ENCODE peak calls at places on chromosome 9, in four cellular contexts. P, L, B and Z are unnamed samples.

GRCh38 chr9:131036529-131037335 is 27.8 kb downstream of the LAMC3 start:
- DNase-seq in L (no peak), P (no peak), B (no peak), Z (no peak)

GRCh38 chr9:34457266-34458012 is 931 bp downstream of the FAM219A start:
- DNase-seq in L (peak; percentile 69), P (peak; percentile 35), B (peak; percentile 81), Z (peak; percentile 83)

GRCh38 chr9:111064160-111064733 is 26.0 kb upstream of the LPAR1 start:
- DNase-seq in P (no peak), L (no peak), B (no peak), Z (no peak)

GRCh38 chr9:131178382-131178781 is 53.0 kb downstream of the NUP214 start:
- DNase-seq in B (peak; percentile 60), L (peak; percentile 49), P (no peak), Z (peak; percentile 29)

GRCh38 chr9:134669556-134669955 is 28.0 kb downstream of the COL5A1 start:
- DNase-seq in L (no peak), P (no peak), B (peak; percentile 6), Z (no peak)

GRCh38 chr9:120893917-120894316 is 16.9 kb upstream of the PHF19 start:
- DNase-seq in P (no peak), L (no peak), B (no peak), Z (no peak)

GRCh38 chr9:125660557-125660956 is 46.5 kb downstream of the MAPKAP1 start:
- DNase-seq in L (no peak), P (no peak), B (no peak), Z (no peak)

GRCh38 chr9:28073278-28073677 is 500.0 kb upstream of the C9orf72 start:
- DNase-seq in L (no peak), P (no peak), B (no peak), Z (no peak)

GRCh38 chr9:95035846-95036245 is 281.7 kb downstream of the FANCC start:
- DNase-seq in L (no peak), P (no peak), B (no peak), Z (no peak)

GRCh38 chr9:76181020-76181641 is 213.1 kb downstream of the RFK start:
- DNase-seq in L (no peak), B (no peak), P (no peak), Z (no peak)

GRCh38 chr9:104961701-104962359 is 33.9 kb upstream of the ABCA1 start:
- DNase-seq in P (no peak), L (no peak), B (no peak), Z (no peak)

GRCh38 chr9:26502311-26502710 is 390.3 kb downstream of the CAAP1 start:
- DNase-seq in L (no peak), B (no peak), P (no peak), Z (no peak)

GRCh38 chr9:122051401-122052346 is 41.4 kb downstream of the TTLL11 start:
- DNase-seq in P (no peak), B (no peak), L (no peak), Z (no peak)

GRCh38 chr9:113589890-113590289 is 126.4 kb downstream of the RGS3 start:
- DNase-seq in L (no peak), B (no peak), P (no peak), Z (no peak)

GRCh38 chr9:99823392-99824377 is 2.0 kb downstream of the NR4A3 start:
- DNase-seq in L (peak; percentile 34), P (no peak), B (peak; percentile 48), Z (peak; percentile 18)

GRCh38 chr9:98994226-98995058 is 50.7 kb downstream of the COL15A1 start:
- DNase-seq in L (no peak), P (no peak), B (no peak), Z (no peak)

GRCh38 chr9:110266786-110267185 is 10.5 kb upstream of the TXN start:
- DNase-seq in B (no peak), P (no peak), L (no peak), Z (no peak)

GRCh38 chr9:130921483-130921806 is 17.6 kb downstream of the FIBCD1 start:
- DNase-seq in P (no peak), L (peak; percentile 38), B (no peak), Z (no peak)

GRCh38 chr9:108761530-108762347 is 94.0 kb downstream of the ACTL7B start:
- DNase-seq in L (no peak), P (no peak), B (peak; percentile 26), Z (peak; percentile 67)

GRCh38 chr9:33202552-33203300 is 35.6 kb upstream of the B4GALT1 start:
- DNase-seq in L (no peak), B (no peak), P (peak; percentile 40), Z (no peak)

GRCh38 chr9:108396193-108396592 is 459.6 kb downstream of the ACTL7B start:
- DNase-seq in P (no peak), L (no peak), B (no peak), Z (no peak)

GRCh38 chr9:105021917-105022316 is 94.0 kb upstream of the ABCA1 start:
- DNase-seq in L (no peak), B (no peak), P (no peak), Z (no peak)

GRCh38 chr9:115992834-115993233 is 160.8 kb upstream of the PAPPA start:
- DNase-seq in L (no peak), B (no peak), P (no peak), Z (no peak)

GRCh38 chr9:2016411-2017208 is 1.5 kb downstream of the SMARCA2 start:
- DNase-seq in B (peak; percentile 88), L (peak; percentile 77), P (peak; percentile 51), Z (peak; percentile 84)

GRCh38 chr9:81771606-81772005 is 82.3 kb upstream of the TLE1 start:
- DNase-seq in P (no peak), B (no peak), L (no peak), Z (no peak)

GRCh38 chr9:111842313-111842712 is 47.6 kb upstream of the SHOC1 start:
- DNase-seq in L (no peak), B (no peak), P (no peak), Z (no peak)

GRCh38 chr9:128902351-128903078 is 18.3 kb upstream of the PHYHD1 start:
- DNase-seq in L (no peak), P (peak; percentile 48), B (no peak), Z (no peak)

GRCh38 chr9:127116946-127117345 is 5.5 kb downstream of the ANGPTL2 start:
- DNase-seq in B (no peak), L (no peak), P (no peak), Z (no peak)

GRCh38 chr9:22469928-22470544 is 23.4 kb downstream of the DMRTA1 start:
- DNase-seq in P (no peak), L (no peak), B (no peak), Z (no peak)

GRCh38 chr9:87381050-87381711 is 116.5 kb upstream of the DAPK1 start:
- DNase-seq in L (no peak), P (no peak), B (no peak), Z (no peak)

DNA sequence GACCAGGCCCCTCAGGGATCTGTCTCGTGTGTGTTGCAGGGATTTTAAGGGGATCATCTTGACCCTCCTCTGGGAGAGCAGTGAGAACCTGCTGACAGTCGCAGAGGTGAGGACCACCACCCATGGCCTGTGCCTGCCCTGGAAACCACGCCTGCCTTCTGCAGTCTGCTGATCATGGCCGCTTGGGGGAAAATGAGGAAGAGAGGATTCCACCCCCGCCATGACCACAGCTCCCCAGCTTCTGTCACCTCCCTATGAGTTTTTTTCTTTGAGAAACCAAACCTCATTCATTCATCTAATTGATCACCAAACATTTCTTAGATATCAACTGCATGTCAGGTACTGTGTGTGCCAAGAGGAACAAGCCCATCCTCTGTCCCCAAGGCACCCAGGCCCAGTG is 46.3 kb upstream of the TDRD7 start:
- DNase-seq in L (no peak), P (no peak), B (no peak), Z (no peak)
- TF ChIP-seq CTCF in L (no peak), P (no peak), B (no peak), Z (no peak)

GRCh38 chr9:138076650-138077009 is 199.0 kb downstream of the CACNA1B start:
- DNase-seq in B (no peak), L (no peak), P (no peak), Z (no peak)

GRCh38 chr9:138074516-138074915 is 196.9 kb downstream of the CACNA1B start:
- DNase-seq in L (no peak), P (no peak), B (peak; percentile 8), Z (no peak)

GRCh38 chr9:138075961-138076649 is 198.5 kb downstream of the CACNA1B start:
- DNase-seq in L (no peak), P (no peak), B (peak; percentile 7), Z (no peak)

GRCh38 chr9:138077126-138077525 is 199.5 kb downstream of the CACNA1B start:
- DNase-seq in P (no peak), L (no peak), B (peak; percentile 7), Z (no peak)

DNA sequence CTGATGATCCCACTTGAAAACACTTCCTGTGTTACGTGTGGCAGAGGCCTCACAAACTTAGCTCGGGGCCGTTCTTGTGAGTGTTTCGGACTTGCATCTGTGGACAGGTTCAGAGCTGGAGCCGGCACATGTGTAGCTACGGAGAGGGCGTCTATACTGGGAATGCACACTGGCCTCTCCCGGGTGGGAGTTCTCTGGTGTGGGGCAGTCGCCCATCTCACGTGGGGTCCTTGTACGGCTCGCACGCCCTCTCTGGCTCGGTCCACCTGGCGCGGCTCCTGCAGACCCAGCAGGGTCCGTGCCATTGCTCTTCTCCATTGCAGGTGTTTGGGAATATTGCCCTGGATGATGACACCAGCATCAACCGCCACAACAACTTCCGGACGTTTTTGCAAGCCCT is 197.9 kb downstream of the CACNA1B start:
- DNase-seq in P (no peak), B (peak; percentile 8), L (no peak), Z (peak; percentile 37)
- H3K27me3 ChIP-seq in P (no peaks in the 10 kb centered on the region), B (no peaks in the 10 kb centered on the region), L (no peaks in the 10 kb centered on the region), Z (no peaks in the 10 kb centered on the region)

GRCh38 chr9:93814561-93814960 is 140.6 kb downstream of the BARX1 start:
- DNase-seq in L (no peak), P (no peak), B (no peak), Z (no peak)

GRCh38 chr9:93813687-93814560 is 141.2 kb downstream of the BARX1 start:
- DNase-seq in B (no peak), P (no peak), L (no peak), Z (no peak)

GRCh38 chr9:93812410-93812668 is 142.8 kb downstream of the BARX1 start:
- DNase-seq in B (no peak), L (no peak), P (no peak), Z (no peak)

GRCh38 chr9:93815135-93815534 is 140.0 kb downstream of the BARX1 start:
- DNase-seq in P (no peak), B (no peak), L (no peak), Z (no peak)

GRCh38 chr9:93813221-93813620 is 141.9 kb downstream of the BARX1 start:
- DNase-seq in P (no peak), L (no peak), B (no peak), Z (no peak)
- TF ChIP-seq CTCF in P (no peak), L (no peak), B (no peak), Z (no peak)

DNA sequence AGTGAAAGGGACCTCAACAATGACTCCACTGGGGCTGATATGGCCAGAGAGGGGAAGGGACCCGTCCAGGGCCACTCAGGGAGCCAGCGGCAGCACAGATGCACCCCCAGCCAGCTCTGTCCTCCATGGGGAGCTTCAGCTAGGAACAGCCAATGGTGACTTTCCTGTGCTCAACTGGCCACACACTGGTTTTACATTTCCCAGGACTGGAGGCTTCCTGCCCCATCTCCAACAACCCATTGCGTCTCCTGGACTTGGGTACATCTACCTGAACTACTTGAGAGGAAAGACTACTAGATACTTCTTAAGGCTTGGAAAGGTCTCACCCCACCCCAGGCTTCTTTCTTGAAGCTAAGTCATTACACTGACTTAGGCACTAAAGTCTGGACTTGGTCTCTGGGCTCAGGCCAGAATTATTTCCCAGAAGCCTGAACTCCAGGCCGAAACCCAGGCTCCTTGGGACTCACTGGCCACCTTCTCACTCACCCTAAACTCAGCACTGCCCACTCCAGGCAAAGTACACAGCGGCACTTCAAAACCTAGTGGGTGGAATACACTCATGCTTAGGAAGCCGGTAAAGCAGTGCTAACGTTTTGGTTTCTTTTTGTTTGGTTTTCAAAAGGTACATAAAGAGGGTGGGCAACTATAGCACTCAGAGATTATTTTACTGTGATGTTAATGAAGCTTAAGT is 1.6 kb downstream of the IGFBPL1 start:
- DNase-seq in P (no peak), L (no peak), B (no peak), Z (no peak)
- H3K27me3 ChIP-seq in P (no peaks in the 10 kb centered on the region), L (no peaks in the 10 kb centered on the region), B (no peaks in the 10 kb centered on the region), Z (no peaks in the 10 kb centered on the region)